ENCODE peak calls at places on chromosome 7, in four cellular contexts. Z is endothelial cell, L is colonic mucosa, T is cardiac fibroblast. J is an unnamed sample.
A peak's percentile ranks its signal among the peaks of the same experiment; 100 is the strongest.

GRCh38 chr7:150388709-150389531 is 9.8 kb downstream of the ZNF775 start:
- DNase-seq in L (peak; percentile 73), T (peak; percentile 71), Z (no peak), J (no peak)

GRCh38 chr7:19327011-19327410 is 181.8 kb upstream of the FERD3L start:
- DNase-seq in L (no peak), T (peak; percentile 85), Z (no peak), J (no peak)

GRCh38 chr7:120055300-120055699 is 217.7 kb upstream of the KCND2 start:
- DNase-seq in T (peak; percentile 58), Z (no peak), L (no peak), J (no peak)

GRCh38 chr7:1715671-1716074 is 45.6 kb downstream of the ELFN1 start:
- DNase-seq in L (no peak), T (no peak), Z (no peak), J (no peak)

GRCh38 chr7:103141753-103142404 is 7.0 kb downstream of the NAPEPLD start:
- DNase-seq in Z (no peak), T (peak; percentile 30), L (peak; percentile 43), J (no peak)

GRCh38 chr7:2037301-2037804 is 195.4 kb downstream of the MAD1L1 start:
- DNase-seq in L (no peak), T (peak; percentile 11), Z (no peak), J (no peak)

GRCh38 chr7:28958946-28959417 is 852 bp upstream of the TRIL start:
- DNase-seq in L (no peak), T (no peak), Z (no peak), J (no peak)

GRCh38 chr7:98509836-98510235 is 107.2 kb upstream of the NPTX2 start:
- DNase-seq in T (peak; percentile 2), L (no peak), Z (no peak), J (no peak)

GRCh38 chr7:35185908-35186731 is 67.8 kb downstream of the TBX20 start:
- DNase-seq in Z (peak; percentile 51), L (no peak), T (peak; percentile 76), J (no peak)

GRCh38 chr7:103660455-103661371 is 214.7 kb upstream of the SLC26A5 start:
- DNase-seq in L (no peak), T (peak; percentile 6), Z (no peak), J (no peak)

GRCh38 chr7:74083117-74083876 is at the start of gene LIMK1:
- DNase-seq in Z (peak; percentile 79), L (peak; percentile 79), T (peak; percentile 88), J (peak; percentile 86)

GRCh38 chr7:90910136-90910535 is 314.0 kb downstream of the CDK14 start:
- DNase-seq in Z (no peak), T (no peak), L (no peak), J (no peak)

GRCh38 chr7:36199329-36199728 is 46.3 kb downstream of the EEPD1 start:
- DNase-seq in Z (no peak), L (no peak), T (no peak), J (no peak)

GRCh38 chr7:42493436-42494198 is 256.6 kb upstream of the GLI3 start:
- DNase-seq in L (peak; percentile 63), T (peak; percentile 92), Z (peak; percentile 53), J (no peak)

GRCh38 chr7:4299431-4299830 is 382.7 kb upstream of the FOXK1 start:
- DNase-seq in L (no peak), Z (no peak), T (no peak), J (no peak)

GRCh38 chr7:44333971-44334733 is 8.8 kb upstream of the CAMK2B start:
- DNase-seq in T (peak; percentile 61), L (no peak), Z (no peak), J (no peak)

GRCh38 chr7:1045038-1045726 is 836 bp downstream of the GPR146 start:
- DNase-seq in Z (no peak), T (no peak), L (no peak), J (no peak)

GRCh38 chr7:21690717-21691116 is 147.9 kb downstream of the DNAH11 start:
- DNase-seq in Z (no peak), L (no peak), T (no peak), J (no peak)
- TF ChIP-seq CTCF in Z (no peak), L (no peak), T (no peak), J (no peak)

GRCh38 chr7:31443457-31443856 is 70.4 kb upstream of the ITPRID1 start:
- DNase-seq in T (peak; percentile 58), L (no peak), Z (no peak), J (no peak)

GRCh38 chr7:31444196-31444595 is 69.7 kb upstream of the ITPRID1 start:
- DNase-seq in L (no peak), T (no peak), Z (no peak), J (no peak)

DNA sequence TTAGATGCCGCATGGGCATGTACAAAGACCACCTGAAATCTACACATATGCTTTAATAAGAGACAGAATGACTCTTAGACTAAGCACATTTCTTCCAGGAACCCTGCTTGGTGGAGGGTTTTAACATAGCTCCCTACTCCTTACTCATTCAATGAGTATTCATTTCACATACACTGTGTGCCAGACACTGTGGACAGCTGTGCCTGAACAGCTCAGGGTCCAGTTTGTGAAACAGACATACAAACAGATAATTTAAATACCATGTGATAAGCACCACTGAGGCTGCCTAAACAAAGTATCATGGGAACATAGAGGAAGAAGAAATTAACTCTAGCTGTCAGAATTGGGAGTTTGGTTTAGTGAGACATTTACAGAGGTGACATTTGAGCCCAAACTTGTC is 65.2 kb upstream of the ITPRID1 start:
- DNase-seq in Z (no peak), T (no peak), L (no peak), J (no peak)
- TF ChIP-seq CTCF in Z (no peak), T (no peak), L (no peak), J (no peak)

GRCh38 chr7:100434297-100435144 is 1.8 kb downstream of the PPP1R35 start:
- DNase-seq in T (no peak), L (no peak), Z (no peak), J (no peak)

GRCh38 chr7:100433592-100434296 is 2.6 kb downstream of the PPP1R35 start:
- DNase-seq in Z (no peak), L (no peak), T (no peak), J (no peak)

GRCh38 chr7:100438172-100438571 is 1.9 kb upstream of the PPP1R35 start:
- DNase-seq in L (no peak), Z (no peak), T (no peak), J (no peak)

GRCh38 chr7:100435401-100436304 is 644 bp downstream of the PPP1R35 start:
- DNase-seq in L (peak; percentile 54), T (peak; percentile 33), Z (peak; percentile 32), J (peak; percentile 48)

DNA sequence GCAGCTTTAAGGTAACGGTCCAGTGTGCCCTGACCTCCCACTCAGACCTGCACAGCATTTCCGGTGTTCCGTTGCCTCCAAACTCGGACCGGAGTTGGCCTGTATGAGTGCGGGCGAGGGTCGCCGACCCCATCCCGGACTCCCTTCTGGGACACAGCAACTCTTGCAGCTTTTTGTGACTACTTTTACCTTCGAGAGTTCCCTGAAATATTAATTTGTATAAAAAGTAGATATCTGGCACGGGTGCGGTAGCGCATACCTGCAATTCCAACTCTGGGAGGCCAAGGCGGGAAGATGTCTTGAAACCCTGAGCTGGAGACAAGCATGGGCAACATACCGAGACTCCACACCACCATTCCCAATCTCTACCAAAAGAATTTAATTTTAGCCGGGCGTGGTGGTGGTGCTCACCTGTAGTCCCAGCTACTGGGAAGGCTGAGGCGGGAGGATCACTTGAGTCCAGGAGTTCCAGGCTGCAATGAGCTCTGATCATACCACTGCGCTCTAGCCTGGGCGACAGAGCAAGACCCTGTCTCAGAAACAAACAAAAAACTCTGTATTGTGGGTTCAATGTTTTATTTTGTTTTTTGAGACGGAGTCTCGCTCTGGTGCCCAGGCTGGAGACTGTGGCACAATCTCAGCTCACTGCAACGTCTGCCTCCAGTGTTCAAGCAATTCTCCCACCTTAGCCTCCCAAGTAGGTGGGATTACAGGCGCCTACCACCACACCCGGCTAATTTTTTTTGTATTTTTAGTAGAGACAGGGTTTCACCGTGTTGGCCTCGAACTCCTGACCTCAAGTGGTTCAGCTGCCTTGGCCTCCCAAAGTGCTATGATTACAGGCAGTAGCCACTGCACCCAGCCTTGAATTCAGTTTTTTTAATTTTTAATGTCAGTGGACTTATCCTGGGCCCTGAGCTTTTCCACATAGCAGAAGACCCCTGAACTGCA is 1.1 kb upstream of the PPP1R35 start:
- DNase-seq in L (no peak), T (no peak), Z (no peak), J (no peak)
- TF ChIP-seq CTCF in L (no peak), T (no peak), Z (no peak), J (no peak)

GRCh38 chr7:143256325-143256724 is 6.9 kb upstream of the GSTK1 start:
- DNase-seq in T (no peak), Z (no peak), L (no peak), J (no peak)
- TF ChIP-seq CTCF in T (peak; percentile 33), Z (no peak), L (no peak), J (no peak)

DNA sequence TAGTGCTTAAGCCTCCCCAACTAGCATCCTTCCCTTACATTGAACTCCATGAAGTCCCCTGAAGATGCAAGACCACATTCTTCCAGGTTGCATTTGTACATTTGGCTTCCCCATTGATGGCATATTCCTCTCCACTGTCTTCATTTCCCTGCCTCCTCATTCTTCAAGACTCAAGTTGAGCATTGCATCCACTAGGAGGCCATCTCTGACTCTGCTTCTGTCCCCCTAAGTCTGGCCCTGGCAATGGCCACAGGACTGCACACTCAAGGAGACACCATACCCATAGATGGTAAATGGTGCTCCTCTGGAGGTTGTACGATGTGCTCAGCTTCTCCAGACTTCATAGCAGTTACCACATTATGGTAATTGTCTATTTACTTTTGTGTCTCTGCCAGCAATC is 112.5 kb downstream of the PTPRZ1 start:
- DNase-seq in T (no peak), Z (no peak), L (no peak), J (no peak)
- TF ChIP-seq CTCF in T (no peak), Z (no peak), L (no peak), J (no peak)

GRCh38 chr7:107384025-107384424 is 85.8 kb upstream of the GPR22 start:
- DNase-seq in T (no peak), Z (no peak), L (no peak), J (no peak)
- TF ChIP-seq CTCF in T (peak; percentile 7), Z (no peak), L (no peak), J (no peak)

DNA sequence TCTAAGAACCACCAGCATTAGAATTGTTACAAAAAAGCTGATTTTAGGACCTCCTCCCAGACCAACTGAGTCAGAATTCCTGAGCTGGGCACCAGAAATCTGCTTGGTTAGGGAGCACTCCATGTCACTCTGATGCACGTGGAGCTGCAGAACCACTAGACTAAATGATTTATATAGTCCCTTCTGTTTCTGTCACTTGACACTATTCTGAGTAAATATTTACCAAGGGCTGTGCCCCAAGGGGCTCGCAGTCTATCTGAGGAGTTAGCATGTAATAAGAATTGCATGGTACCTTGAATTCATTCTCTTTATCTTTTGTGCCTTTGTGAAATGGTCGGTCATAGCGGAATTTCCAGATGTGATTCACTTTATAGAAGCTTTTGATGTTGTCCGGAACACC is 196.0 kb upstream of the IMMP2L start:
- DNase-seq in T (no peak), Z (no peak), L (no peak), J (no peak)
- TF ChIP-seq CTCF in T (no peak), Z (no peak), L (no peak), J (no peak)

GRCh38 chr7:30396379-30396778 is 82.2 kb downstream of the NOD1 start:
- DNase-seq in T (peak; percentile 22), Z (no peak), L (no peak), J (no peak)
- TF ChIP-seq CTCF in T (no peak), Z (no peak), L (no peak), J (no peak)

GRCh38 chr7:137626469-137627067 is 220.2 kb downstream of the DGKI start:
- DNase-seq in Z (peak; percentile 70), L (peak; percentile 38), T (peak; percentile 67), J (no peak)
- TF ChIP-seq CTCF in Z (peak; percentile 71), L (peak; percentile 58), T (peak; percentile 80), J (no peak)